ENCODE peak calls at places on chromosome 19, in four cellular contexts. One of them, this sample, is unnamed.

GRCh38 chr19:29540128-29540527 is 14.3 kb downstream of the VSTM2B start:
- DNase-seq in HCT116: no peak
- DNase-seq in AG04450: no peak
- DNase-seq in lower leg skin: peak
- DNase-seq in this sample: no peak

GRCh38 chr19:9531933-9532332 is 6.5 kb downstream of the ZNF426 start:
- DNase-seq in HCT116: no peak
- DNase-seq in AG04450: no peak
- DNase-seq in lower leg skin: no peak
- DNase-seq in this sample: no peak

GRCh38 chr19:45402469-45403070 is 2.3 kb downstream of the PPP1R13L start:
- DNase-seq in AG04450: no peak
- DNase-seq in HCT116: no peak
- DNase-seq in lower leg skin: no peak
- DNase-seq in this sample: no peak

GRCh38 chr19:31511098-31511497 is 161.9 kb upstream of the TSHZ3 start:
- DNase-seq in lower leg skin: peak
- DNase-seq in AG04450: no peak
- DNase-seq in HCT116: no peak
- DNase-seq in this sample: no peak

GRCh38 chr19:43470288-43470687 is 4.9 kb upstream of the LYPD3 start:
- DNase-seq in lower leg skin: no peak
- DNase-seq in HCT116: no peak
- DNase-seq in AG04450: peak
- DNase-seq in this sample: no peak

GRCh38 chr19:738509-739128 is 12.3 kb upstream of the MISP start:
- DNase-seq in AG04450: no peak
- DNase-seq in lower leg skin: no peak
- DNase-seq in HCT116: no peak
- DNase-seq in this sample: no peak

GRCh38 chr19:18239303-18239702 is 13.1 kb upstream of the PDE4C start:
- DNase-seq in lower leg skin: no peak
- DNase-seq in HCT116: no peak
- DNase-seq in AG04450: no peak
- DNase-seq in this sample: no peak

GRCh38 chr19:14369399-14370168 is 11.7 kb upstream of the ADGRE5 start:
- DNase-seq in lower leg skin: no peak
- DNase-seq in AG04450: no peak
- DNase-seq in HCT116: no peak
- DNase-seq in this sample: no peak

GRCh38 chr19:50718255-50719118 is 1.1 kb downstream of the SHANK1 start:
- DNase-seq in HCT116: no peak
- DNase-seq in AG04450: no peak
- DNase-seq in lower leg skin: no peak
- DNase-seq in this sample: no peak

GRCh38 chr19:41755328-41755913 is at the start of gene CEACAM6:
- DNase-seq in AG04450: no peak
- DNase-seq in HCT116: no peak
- DNase-seq in lower leg skin: peak
- DNase-seq in this sample: no peak

GRCh38 chr19:38683393-38684077 is 36.1 kb downstream of the ACTN4 start:
- DNase-seq in HCT116: peak
- DNase-seq in AG04450: no peak
- DNase-seq in lower leg skin: peak
- DNase-seq in this sample: peak

DNA sequence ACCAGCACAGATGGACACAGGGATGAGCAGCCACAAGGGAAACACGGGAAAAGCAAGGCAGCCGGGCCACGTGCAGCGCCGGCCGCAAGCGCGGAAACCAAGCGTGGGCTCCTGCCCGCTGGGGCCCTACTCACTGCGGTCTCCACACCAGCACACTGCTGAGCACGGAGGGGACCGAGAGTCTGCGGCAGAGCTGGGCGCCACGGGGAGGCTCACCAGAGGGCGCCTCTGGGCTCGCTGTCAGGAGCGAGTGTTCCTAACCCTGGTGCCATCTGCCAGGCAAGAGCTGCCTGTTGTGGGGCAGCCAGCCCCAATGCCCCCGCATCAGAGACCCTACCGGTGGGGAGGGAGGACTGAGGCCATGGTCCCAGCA is 26.5 kb downstream of the MPND start:
- DNase-seq in lower leg skin: peak
- DNase-seq in HCT116: no peak
- DNase-seq in AG04450: no peak
- DNase-seq in this sample: no peak
- TF ChIP-seq CTCF in lower leg skin: no peak
- TF ChIP-seq CTCF in HCT116: peak
- TF ChIP-seq CTCF in AG04450: peak
- TF ChIP-seq CTCF in this sample: peak

DNA sequence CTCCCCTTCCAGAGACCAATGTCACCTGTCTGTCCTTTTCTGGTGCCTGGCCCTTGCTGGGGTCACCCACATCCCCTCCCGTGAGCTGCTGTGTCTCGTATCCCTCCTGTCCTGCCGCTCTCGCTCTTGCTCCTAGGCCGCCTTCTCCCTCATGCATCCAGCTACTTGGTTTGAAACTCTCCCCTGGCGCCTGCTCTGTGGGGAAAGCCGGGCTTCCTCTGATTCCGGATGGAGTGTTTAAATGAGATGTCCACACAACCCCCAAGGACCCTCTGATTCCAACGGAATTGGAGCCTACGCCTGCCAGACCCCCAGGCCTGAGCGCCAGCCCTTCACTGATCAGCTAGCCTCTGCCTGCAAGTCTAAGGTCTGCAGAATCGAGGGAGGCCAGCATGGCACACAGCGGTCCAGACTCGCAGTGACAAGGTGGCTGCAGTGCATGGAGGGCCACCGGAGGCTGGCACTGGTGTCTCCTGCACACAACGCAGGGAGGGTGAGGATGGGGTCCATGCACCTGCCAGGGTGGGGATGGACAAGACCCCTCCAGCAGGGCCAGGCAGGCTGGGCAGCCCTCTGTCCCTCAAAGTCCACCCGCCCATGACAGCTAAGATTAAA is 47.2 kb downstream of the RFX2 start:
- DNase-seq in HCT116: no peak
- DNase-seq in AG04450: no peak
- DNase-seq in lower leg skin: no peak
- DNase-seq in this sample: no peak
- H3K4me3 ChIP-seq in HCT116: no peak
- H3K4me3 ChIP-seq in AG04450: no peak
- H3K4me3 ChIP-seq in lower leg skin: no peak
- H3K4me3 ChIP-seq in this sample: no peak

DNA sequence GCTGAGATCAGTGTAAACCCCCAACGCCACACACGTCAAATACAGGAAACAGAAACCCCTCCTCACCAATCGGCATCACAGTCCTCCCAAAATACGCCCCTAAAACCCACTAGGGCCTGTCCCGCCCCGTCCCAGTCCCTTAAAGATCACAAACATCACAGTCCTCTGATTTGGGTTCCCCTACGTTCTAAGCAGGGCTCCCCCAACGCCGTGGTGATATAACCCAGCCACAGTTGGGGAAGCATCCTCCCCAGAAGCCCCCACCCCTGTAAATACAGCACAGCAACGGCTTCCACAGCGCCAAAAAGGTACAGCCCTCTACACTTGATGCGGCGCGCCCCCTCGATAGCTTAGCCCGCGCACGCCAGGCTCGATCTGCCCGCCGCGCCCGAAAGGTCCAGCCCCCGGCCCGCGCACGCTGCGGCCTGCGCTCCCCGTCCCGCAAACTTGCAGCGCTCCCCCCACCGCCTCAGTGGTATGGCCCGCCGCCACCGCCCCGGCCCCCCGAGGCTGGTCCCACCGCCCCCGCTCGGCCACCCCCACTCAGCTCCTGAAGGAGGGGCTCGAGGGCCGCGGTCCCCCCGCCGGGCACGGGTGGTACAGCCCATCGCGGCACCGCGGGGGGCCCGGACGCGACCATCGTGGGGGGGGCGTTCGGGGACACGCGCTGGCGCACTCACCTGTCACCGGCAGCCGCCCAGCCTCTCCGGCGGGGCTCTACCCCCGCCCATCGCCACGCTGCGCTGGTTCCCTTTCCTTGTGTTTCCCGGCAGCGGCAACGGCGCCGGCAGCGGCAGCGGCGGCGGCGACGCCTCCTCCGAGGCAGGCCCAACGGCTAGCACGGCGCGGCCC is at the start of gene AKT2:
- DNase-seq in lower leg skin: no peak
- DNase-seq in HCT116: no peak
- DNase-seq in AG04450: peak
- DNase-seq in this sample: no peak
- TF ChIP-seq CTCF in lower leg skin: no peak
- TF ChIP-seq CTCF in HCT116: no peak
- TF ChIP-seq CTCF in AG04450: no peak
- TF ChIP-seq CTCF in this sample: no peak

DNA sequence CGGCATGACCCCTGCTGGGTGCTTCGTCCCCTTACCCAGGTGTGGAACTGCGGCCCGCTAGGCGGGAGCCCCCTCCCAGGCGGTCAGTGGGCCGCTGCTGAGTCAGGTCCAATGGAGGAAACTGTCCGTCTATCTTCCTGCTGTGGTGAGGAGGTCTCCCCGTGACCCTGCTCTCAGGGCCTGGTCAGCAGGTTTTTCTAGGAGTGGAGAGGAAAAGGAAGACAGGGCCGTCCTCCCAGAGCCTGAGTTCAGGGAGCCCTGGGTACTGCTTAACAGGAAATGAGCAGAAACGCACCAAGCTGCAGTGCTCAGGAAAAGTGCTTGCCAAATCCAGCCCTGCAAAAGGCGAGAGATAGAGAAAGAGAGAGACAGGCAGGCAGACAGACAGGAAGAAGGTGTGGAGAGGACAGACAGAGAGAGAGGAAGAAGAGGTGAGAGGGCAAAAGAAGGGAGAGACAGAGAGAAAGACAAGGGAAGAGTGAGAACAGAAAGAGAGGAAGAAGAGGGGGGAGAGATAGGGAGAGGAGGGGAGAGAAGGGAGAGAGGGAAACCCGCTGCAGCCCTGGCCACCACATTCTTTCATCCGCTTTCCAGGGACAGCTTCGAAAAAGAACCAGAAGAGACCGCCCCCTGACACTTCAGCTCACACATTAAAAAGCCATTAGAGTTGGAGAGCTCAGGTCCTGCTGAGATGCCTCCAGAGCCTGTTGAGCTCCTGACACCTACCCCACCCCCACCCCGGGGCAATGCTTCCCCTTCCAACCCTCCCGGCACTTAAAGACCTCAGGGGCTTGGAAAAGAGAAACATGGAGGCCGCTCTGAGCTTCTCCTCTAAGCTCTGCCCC is 10.1 kb downstream of the SH3GL1 start:
- DNase-seq in HCT116: no peak
- DNase-seq in lower leg skin: no peak
- DNase-seq in AG04450: no peak
- DNase-seq in this sample: no peak
- H3K4me3 ChIP-seq in HCT116: no peak
- H3K4me3 ChIP-seq in lower leg skin: no peak
- H3K4me3 ChIP-seq in AG04450: peak
- H3K4me3 ChIP-seq in this sample: peak